ENCODE peak calls at places on chromosomes 13 and 19, in six cellular contexts. U, H, Y, D, Z and W are unnamed samples.

GRCh38 chr19:50514346-50515167 is 844 bp upstream of the ASPDH start:
- DNase-seq in U (no peak), H (peak), Y (no peak), D (no peak), Z (peak), W (no peak)

GRCh38 chr13:105165449-105166125 is 1369.9 kb downstream of the EFNB2 start:
- DNase-seq in U (no peak), H (no peak), Y (no peak), D (no peak), Z (no peak), W (no peak)

GRCh38 chr19:49326165-49326704 is 1.2 kb upstream of the SLC6A16 start:
- DNase-seq in U (peak), H (no peak), Y (no peak), D (no peak), Z (no peak), W (no peak)

GRCh38 chr19:19115954-19116353 is 22.3 kb downstream of the TMEM161A start:
- DNase-seq in U (no peak), H (no peak), Y (peak), D (no peak), Z (no peak), W (no peak)

GRCh38 chr19:40742477-40742876 is 7.8 kb downstream of the ACTMAP start:
- DNase-seq in U (no peak), H (no peak), Y (no peak), D (no peak), Z (peak), W (no peak)

GRCh38 chr13:37429976-37430375 is 168.6 kb downstream of the POSTN start:
- DNase-seq in U (no peak), H (no peak), Y (no peak), D (no peak), Z (no peak), W (no peak)

GRCh38 chr13:42539670-42540069 is 34.3 kb upstream of the TNFSF11 start:
- DNase-seq in U (no peak), H (no peak), Y (no peak), D (no peak), Z (no peak), W (no peak)

GRCh38 chr13:114029866-114030625 is 56.2 kb upstream of the C13orf46 start:
- DNase-seq in U (no peak), H (no peak), Y (no peak), D (no peak), Z (no peak), W (no peak)

GRCh38 chr19:16542894-16543498 is 759 bp upstream of the CHERP start:
- DNase-seq in U (no peak), H (no peak), Y (no peak), D (no peak), Z (no peak), W (no peak)

GRCh38 chr19:47376589-47377144 is 27.6 kb downstream of the DHX34 start:
- DNase-seq in U (no peak), H (no peak), Y (no peak), D (no peak), Z (no peak), W (no peak)

GRCh38 chr13:23656637-23657036 is 86.4 kb downstream of the TNFRSF19 start:
- DNase-seq in U (peak), H (no peak), Y (no peak), D (no peak), Z (no peak), W (no peak)

GRCh38 chr19:38213469-38213868 is 10.6 kb downstream of the DPF1 start:
- DNase-seq in U (no peak), H (no peak), Y (no peak), D (no peak), Z (no peak), W (no peak)

GRCh38 chr13:100644328-100644727 is 30.3 kb downstream of the TMTC4 start:
- DNase-seq in U (no peak), H (no peak), Y (no peak), D (no peak), Z (no peak), W (no peak)

GRCh38 chr13:110882972-110883371 is 31.9 kb downstream of the ANKRD10 start:
- DNase-seq in U (no peak), H (no peak), Y (no peak), D (no peak), Z (no peak), W (no peak)

GRCh38 chr13:22312405-22312803 is 641.5 kb downstream of the FGF9 start:
- DNase-seq in U (no peak), H (no peak), Y (no peak), D (no peak), Z (no peak), W (no peak)

GRCh38 chr19:11767633-11768133 is 883 bp downstream of the ZNF441 start:
- DNase-seq in U (no peak), H (peak), Y (no peak), D (no peak), Z (peak), W (no peak)

GRCh38 chr19:33194884-33195710 is 967 bp downstream of the LRP3 start:
- DNase-seq in U (no peak), H (no peak), Y (peak), D (no peak), Z (peak), W (no peak)

GRCh38 chr19:51570962-51571575 is at the start of gene ZNF175:
- DNase-seq in U (peak), H (peak), Y (peak), D (peak), Z (peak), W (peak)

GRCh38 chr19:920051-920857 is 3.1 kb downstream of the KISS1R start:
- DNase-seq in U (peak), H (no peak), Y (peak), D (no peak), Z (no peak), W (no peak)

GRCh38 chr13:78228940-78229339 is 310.3 kb upstream of the EDNRB start:
- DNase-seq in U (no peak), H (no peak), Y (no peak), D (no peak), Z (no peak), W (no peak)

GRCh38 chr13:30792257-30793000 is 57.1 kb downstream of the ALOX5AP start:
- DNase-seq in U (peak), H (peak), Y (peak), D (peak), Z (peak), W (no peak)

GRCh38 chr13:57624565-57625435 is 6.7 kb upstream of the PCDH17 start:
- DNase-seq in U (peak), H (no peak), Y (peak), D (no peak), Z (peak), W (no peak)

GRCh38 chr13:35723820-35724219 is 247.3 kb upstream of the MAB21L1 start:
- DNase-seq in U (peak), H (no peak), Y (no peak), D (no peak), Z (no peak), W (no peak)

GRCh38 chr19:45693168-45693788 is 812 bp downstream of the QPCTL start:
- DNase-seq in U (peak), H (peak), Y (peak), D (peak), Z (peak), W (no peak)

GRCh38 chr19:44648536-44649370 is 5.0 kb downstream of the PVR start:
- DNase-seq in U (peak), H (no peak), Y (peak), D (no peak), Z (no peak), W (no peak)

GRCh38 chr13:101711307-101712025 is 259.0 kb downstream of the ITGBL1 start:
- DNase-seq in U (no peak), H (no peak), Y (no peak), D (no peak), Z (no peak), W (no peak)

GRCh38 chr13:22961835-22962537 is 218.8 kb upstream of the SGCG start:
- DNase-seq in U (no peak), H (no peak), Y (no peak), D (no peak), Z (no peak), W (no peak)

GRCh38 chr13:106318941-106319411 is 216.5 kb downstream of the EFNB2 start:
- DNase-seq in U (peak), H (no peak), Y (no peak), D (no peak), Z (no peak), W (peak)

GRCh38 chr19:53912653-53913052 is 3.6 kb downstream of the CACNG7 start:
- DNase-seq in U (no peak), H (no peak), Y (no peak), D (no peak), Z (no peak), W (no peak)

GRCh38 chr19:29539131-29539530 is 13.3 kb downstream of the VSTM2B start:
- DNase-seq in U (no peak), H (no peak), Y (no peak), D (no peak), Z (no peak), W (no peak)

GRCh38 chr19:3383121-3383722 is 16.8 kb downstream of the NFIC start:
- DNase-seq in U (no peak), H (no peak), Y (no peak), D (no peak), Z (peak), W (no peak)

GRCh38 chr19:48332662-48333466 is 7.5 kb downstream of the EMP3 start:
- DNase-seq in U (peak), H (peak), Y (peak), D (peak), Z (peak), W (peak)

GRCh38 chr13:98406475-98406874 is 170.4 kb downstream of the STK24 start:
- DNase-seq in U (no peak), H (no peak), Y (no peak), D (no peak), Z (no peak), W (no peak)

GRCh38 chr13:31172535-31172934 is 10.8 kb upstream of the HSPH1 start:
- DNase-seq in U (no peak), H (no peak), Y (peak), D (no peak), Z (no peak), W (peak)

GRCh38 chr19:6875218-6875617 is 12.2 kb upstream of the ADGRE1 start:
- DNase-seq in U (no peak), H (no peak), Y (no peak), D (no peak), Z (no peak), W (no peak)

GRCh38 chr13:34863360-34864135 is 78.5 kb upstream of the NBEA start:
- DNase-seq in U (no peak), H (no peak), Y (no peak), D (no peak), Z (no peak), W (peak)